ENCODE peak calls at places on chromosomes 11 and 22, in nine cellular contexts. I is left ventricle myocardium inferior, G is PC-3, L is heart left ventricle, K is colonic mucosa, Q is stomach, C is mesenchymal stem cell, T is right cardiac atrium, E is Peyer's patch. J is an unnamed sample.

GRCh38 chr11:27456140-27456801 is 16.3 kb downstream of the LGR4 start:
- DNase-seq in I (no peak), G (peak; percentile 75), L (no peak), K (no peak), Q (no peak), C (no peak), T (no peak), E (no peak), J (no peak)

GRCh38 chr11:27722117-27722844 is 22.0 kb upstream of the BDNF start:
- DNase-seq in I (no peak), G (no peak), L (no peak), K (no peak), Q (no peak), C (peak; percentile 75), T (no peak), E (no peak), J (no peak)

GRCh38 chr11:75311858-75312288 is 39.6 kb downstream of the ARRB1 start:
- DNase-seq in I (peak; percentile 88), G (no peak), L (peak; percentile 90), K (peak; percentile 92), Q (peak; percentile 67), C (peak; percentile 70), T (peak; percentile 95), E (peak; percentile 68), J (peak; percentile 45)

GRCh38 chr11:17277024-17277584 is 565 bp downstream of the NUCB2 start:
- DNase-seq in I (no peak), G (peak; percentile 48), L (no peak), K (no peak), Q (no peak), C (peak; percentile 63), T (no peak), E (peak; percentile 56), J (no peak)

GRCh38 chr11:28743101-28743550 is 634.9 kb downstream of the METTL15 start:
- DNase-seq in I (no peak), G (peak; percentile 63), L (no peak), K (no peak), Q (no peak), C (peak; percentile 27), T (no peak), E (no peak), J (no peak)

GRCh38 chr11:44943118-44943517 is 7.6 kb downstream of the TP53I11 start:
- DNase-seq in I (no peak), G (no peak), L (no peak), K (peak; percentile 46), Q (peak; percentile 44), C (no peak), T (peak; percentile 54), E (peak; percentile 85), J (no peak)

GRCh38 chr11:117316197-117316961 is at the start of gene BACE1:
- DNase-seq in I (peak; percentile 84), G (peak; percentile 91), L (peak; percentile 88), K (peak; percentile 78), Q (peak; percentile 77), C (peak; percentile 86), T (peak; percentile 93), E (peak; percentile 77), J (peak; percentile 67)

GRCh38 chr11:45755281-45755859 is 49.6 kb upstream of the SLC35C1 start:
- DNase-seq in I (no peak), G (no peak), L (peak; percentile 13), K (no peak), Q (no peak), C (no peak), T (peak; percentile 68), E (no peak), J (no peak)

GRCh38 chr11:110053848-110054414 is 39.3 kb upstream of the ZC3H12C start:
- DNase-seq in I (no peak), G (no peak), L (no peak), K (no peak), Q (no peak), C (no peak), T (no peak), E (no peak), J (no peak)

GRCh38 chr11:20049231-20049630 is 111.0 kb downstream of the DBX1 start:
- DNase-seq in I (no peak), G (no peak), L (no peak), K (no peak), Q (no peak), C (no peak), T (no peak), E (no peak), J (no peak)

GRCh38 chr11:117663826-117664225 is 133.2 kb downstream of the DSCAML1 start:
- DNase-seq in I (no peak), G (no peak), L (no peak), K (no peak), Q (no peak), C (no peak), T (no peak), E (no peak), J (peak; percentile 60)

GRCh38 chr22:36673821-36674220 is 29.7 kb downstream of the CACNG2 start:
- DNase-seq in I (no peak), G (peak; percentile 44), L (no peak), K (no peak), Q (no peak), C (no peak), T (no peak), E (no peak), J (no peak)

GRCh38 chr11:2846056-2846455 is 39.5 kb downstream of the CDKN1C start:
- DNase-seq in I (no peak), G (no peak), L (no peak), K (no peak), Q (no peak), C (peak; percentile 78), T (no peak), E (no peak), J (no peak)

GRCh38 chr11:14357843-14358728 is 897 bp downstream of the RRAS2 start:
- DNase-seq in I (peak; percentile 43), G (peak; percentile 71), L (peak; percentile 44), K (peak; percentile 70), Q (peak; percentile 63), C (peak; percentile 80), T (peak; percentile 87), E (peak; percentile 73), J (no peak)

GRCh38 chr22:39308614-39309363 is 10.6 kb downstream of the RPL3 start:
- DNase-seq in I (no peak), G (peak; percentile 89), L (no peak), K (no peak), Q (peak; percentile 59), C (peak; percentile 95), T (peak; percentile 86), E (peak; percentile 86), J (no peak)

GRCh38 chr11:62909107-62909894 is 11.9 kb downstream of the CHRM1 start:
- DNase-seq in I (peak; percentile 59), G (peak; percentile 81), L (peak; percentile 81), K (peak; percentile 91), Q (peak; percentile 90), C (peak; percentile 76), T (peak; percentile 89), E (peak; percentile 78), J (peak; percentile 23)

GRCh38 chr11:114163231-114163631 is 103.7 kb downstream of the ZBTB16 start:
- DNase-seq in I (no peak), G (peak; percentile 59), L (no peak), K (no peak), Q (peak; percentile 55), C (no peak), T (no peak), E (no peak), J (no peak)

GRCh38 chr11:118887219-118887618 is 3.5 kb downstream of the CXCR5 start:
- DNase-seq in I (no peak), G (no peak), L (no peak), K (no peak), Q (no peak), C (no peak), T (no peak), E (no peak), J (no peak)
- H3K27ac ChIP-seq in I (peak overlapping the region; percentile 19), G (no peak overlapping the region), L (no peak overlapping the region), K (peak overlapping the region; percentile 36), Q (peak overlapping the region; percentile 35), C (peak overlapping the region; percentile 75), T (peak overlapping the region; percentile 20), E (peak overlapping the region; percentile 74), J (no peak overlapping the region)

DNA sequence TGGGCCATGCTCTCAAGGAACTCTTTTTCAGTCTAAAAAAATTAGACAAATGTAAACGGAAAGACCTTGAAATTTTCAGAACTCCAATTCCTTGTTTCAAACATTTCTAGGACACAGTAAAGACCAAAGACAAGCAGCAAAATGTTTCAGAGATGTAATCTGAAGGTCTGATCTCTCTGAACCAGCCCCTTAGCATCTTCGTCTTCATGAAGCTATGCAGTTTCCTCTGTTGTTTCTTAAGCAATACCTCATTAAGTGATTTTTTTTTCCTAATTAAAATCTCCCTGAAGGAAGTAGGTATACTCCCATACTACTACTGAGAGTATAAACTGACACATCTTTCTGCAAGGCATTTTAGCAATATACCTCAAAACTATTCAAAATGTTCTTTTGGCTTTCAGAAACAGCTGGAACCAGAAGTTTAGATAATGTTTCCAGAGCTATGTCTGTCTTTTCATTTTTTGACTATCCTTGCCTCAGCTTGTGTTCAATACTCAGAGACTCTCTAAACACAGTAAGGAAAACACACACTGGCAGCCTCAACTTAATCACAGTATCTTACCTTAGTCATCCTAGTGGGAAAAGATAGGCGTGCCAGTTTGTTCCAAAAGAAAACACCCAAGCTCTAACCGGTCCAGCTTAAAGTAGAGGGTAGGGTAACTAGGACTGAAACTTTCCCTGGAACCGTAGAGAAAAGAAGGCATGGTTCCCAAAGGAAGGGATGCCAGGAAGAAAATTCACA is 25.1 kb downstream of the SBF2 start:
- DNase-seq in I (no peak), G (peak; percentile 11), L (no peak), K (no peak), Q (no peak), C (peak; percentile 46), T (no peak), E (no peak), J (no peak)
- H3K27ac ChIP-seq in I (no peak overlapping the region), G (no peak overlapping the region), L (no peak overlapping the region), K (no peak overlapping the region), Q (no peak overlapping the region), C (no peak overlapping the region), T (no peak overlapping the region), E (no peak overlapping the region), J (no peak overlapping the region)

GRCh38 chr11:123356539-123356938 is 73.5 kb upstream of the GRAMD1B start:
- DNase-seq in I (no peak), G (no peak), L (no peak), K (no peak), Q (no peak), C (no peak), T (no peak), E (no peak), J (no peak)

GRCh38 chr11:123354371-123354770 is 75.7 kb upstream of the GRAMD1B start:
- DNase-seq in I (no peak), G (no peak), L (no peak), K (no peak), Q (no peak), C (no peak), T (no peak), E (no peak), J (no peak)

GRCh38 chr11:123351375-123351774 is 78.7 kb upstream of the GRAMD1B start:
- DNase-seq in I (peak; percentile 48), G (no peak), L (peak; percentile 48), K (peak; percentile 18), Q (no peak), C (no peak), T (peak; percentile 77), E (no peak), J (peak; percentile 14)
- H3K27ac ChIP-seq in I (no peak overlapping the region), G (no peak overlapping the region), L (no peak overlapping the region), K (no peak overlapping the region), Q (no peak overlapping the region), C (no peak overlapping the region), T (no peak overlapping the region), E (no peak overlapping the region), J (no peak overlapping the region)

DNA sequence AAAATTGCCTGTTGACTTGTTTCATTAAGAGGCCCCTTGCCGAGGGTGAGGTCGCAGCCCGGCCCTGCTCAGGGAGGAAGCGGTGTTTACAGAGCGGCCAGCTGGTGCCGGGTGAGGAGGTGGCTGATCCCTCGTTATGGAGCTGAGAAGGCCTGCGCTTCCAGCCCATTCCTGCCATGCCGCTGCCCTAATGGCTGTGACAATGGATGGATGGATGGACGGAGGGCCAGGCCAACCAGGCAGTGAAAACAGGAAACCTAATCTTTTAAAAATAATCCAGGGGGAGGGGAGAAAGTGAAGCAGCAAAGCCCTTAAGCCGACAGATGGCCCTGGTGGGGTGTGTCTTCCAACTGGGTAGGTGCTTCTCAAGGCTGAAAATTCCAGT is 38.5 kb downstream of the BCR start:
- DNase-seq in I (peak; percentile 58), G (no peak), L (no peak), K (peak; percentile 76), Q (peak; percentile 67), C (peak; percentile 83), T (peak; percentile 75), E (peak; percentile 57), J (no peak)
- H3K27ac ChIP-seq in I (peak overlapping the region; percentile 61), G (no peak overlapping the region), L (peak overlapping the region; percentile 25), K (peak overlapping the region; percentile 53), Q (peak overlapping the region; percentile 86), C (peak overlapping the region; percentile 63), T (no peak overlapping the region), E (no peak overlapping the region), J (peak overlapping the region; percentile 58)

J was measured in caudate nucleus.